ENCODE peak calls at places on chromosome 1, in six cellular contexts. W, D, G, L, O and U are unnamed samples.

GRCh38 chr1:5424802-5425201 is 567.4 kb downstream of the NPHP4 start:
- DNase-seq in D (no peak), W (peak; percentile 75), G (peak; percentile 85), O (no peak), L (no peak), U (no peak)

GRCh38 chr1:64917328-64917861 is 49.0 kb downstream of the JAK1 start:
- DNase-seq in L (no peak), D (peak; percentile 37), G (peak; percentile 31), O (no peak), W (peak; percentile 76), U (peak; percentile 99)

GRCh38 chr1:203898458-203899244 is 37.3 kb downstream of the SNRPE start:
- DNase-seq in G (peak; percentile 12), W (no peak), D (no peak), O (no peak), L (no peak), U (no peak)

GRCh38 chr1:175192111-175192629 is 406 bp downstream of the KIAA0040 start:
- DNase-seq in G (peak; percentile 65), D (peak; percentile 60), O (peak; percentile 22), L (no peak), W (no peak), U (no peak)

GRCh38 chr1:160354388-160354985 is 11.3 kb downstream of the NCSTN start:
- DNase-seq in O (no peak), D (peak; percentile 47), G (peak; percentile 32), L (no peak), W (no peak), U (no peak)

GRCh38 chr1:29811247-29811646 is 574.9 kb downstream of the PTPRU start:
- DNase-seq in D (no peak), L (no peak), G (no peak), W (no peak), O (no peak), U (no peak)

GRCh38 chr1:205488074-205488723 is 16.3 kb upstream of the CDK18 start:
- DNase-seq in G (peak; percentile 92), L (no peak), O (peak; percentile 35), W (peak; percentile 89), D (peak; percentile 79), U (peak; percentile 16)

GRCh38 chr1:181493145-181493544 is 9.8 kb downstream of the CACNA1E start:
- DNase-seq in L (no peak), G (no peak), D (no peak), O (no peak), W (no peak), U (no peak)

GRCh38 chr1:119782541-119783338 is 14.0 kb upstream of the HMGCS2 start:
- DNase-seq in W (peak; percentile 50), O (no peak), D (no peak), G (peak; percentile 70), L (no peak), U (no peak)